ENCODE peak calls at places on chromosomes 6 and 20, in seven cellular contexts. T, R, A, W, O, Z and X are unnamed samples.

GRCh38 chr6:53239526-53239925 is 90.9 kb upstream of the GCM1 start:
- DNase-seq in T (no peak), R (no peak), A (no peak), W (no peak), O (no peak), Z (no peak), X (no peak)

GRCh38 chr6:7157752-7158616 is 50.2 kb downstream of the RREB1 start:
- DNase-seq in T (no peak), R (no peak), A (no peak), W (no peak), O (no peak), Z (no peak), X (no peak)

GRCh38 chr6:111555041-111555440 is 50.6 kb downstream of the TRAF3IP2 start:
- DNase-seq in T (no peak), R (no peak), A (no peak), W (no peak), O (no peak), Z (peak), X (no peak)

GRCh38 chr6:90274481-90275030 is 22.1 kb downstream of the BACH2 start:
- DNase-seq in T (no peak), R (peak), A (no peak), W (no peak), O (no peak), Z (no peak), X (no peak)

GRCh38 chr6:33632603-33633039 is 11.5 kb downstream of the ITPR3 start:
- DNase-seq in T (peak), R (peak), A (no peak), W (no peak), O (no peak), Z (no peak), X (no peak)

GRCh38 chr6:98657764-98658163 is 176.6 kb upstream of the POU3F2 start:
- DNase-seq in T (peak), R (peak), A (no peak), W (no peak), O (peak), Z (peak), X (peak)

GRCh38 chr6:3766219-3766618 is 14.7 kb upstream of the PXDC1 start:
- DNase-seq in T (no peak), R (no peak), A (no peak), W (no peak), O (peak), Z (no peak), X (peak)

GRCh38 chr6:168221497-168222079 is 98.0 kb downstream of the DACT2 start:
- DNase-seq in T (no peak), R (no peak), A (no peak), W (no peak), O (no peak), Z (no peak), X (no peak)

GRCh38 chr6:41175084-41175483 is 12.2 kb upstream of the TREM2 start:
- DNase-seq in T (no peak), R (no peak), A (no peak), W (no peak), O (no peak), Z (no peak), X (no peak)

GRCh38 chr6:32195902-32196681 is 3.6 kb upstream of the GPSM3 start:
- DNase-seq in T (peak), R (peak), A (peak), W (peak), O (no peak), Z (peak), X (peak)

GRCh38 chr20:24934716-24935115 is 14.4 kb upstream of the CST7 start:
- DNase-seq in T (no peak), R (no peak), A (no peak), W (no peak), O (no peak), Z (no peak), X (no peak)

GRCh38 chr20:5919634-5920544 is 30.4 kb downstream of the TRMT6 start:
- DNase-seq in T (peak), R (no peak), A (no peak), W (no peak), O (no peak), Z (peak), X (no peak)

GRCh38 chr6:73362869-73363536 is 545 bp downstream of the KHDC3L start:
- DNase-seq in T (no peak), R (no peak), A (no peak), W (no peak), O (no peak), Z (no peak), X (no peak)

GRCh38 chr6:167699141-167700036 is 127.3 kb upstream of the AFDN start:
- DNase-seq in T (peak), R (no peak), A (no peak), W (no peak), O (no peak), Z (peak), X (no peak)

GRCh38 chr6:137637161-137637560 is 143.0 kb upstream of the OLIG3 start:
- DNase-seq in T (peak), R (no peak), A (no peak), W (no peak), O (peak), Z (peak), X (peak)

GRCh38 chr6:163724196-163724595 is 309.7 kb downstream of the QKI start:
- DNase-seq in T (no peak), R (no peak), A (no peak), W (no peak), O (no peak), Z (no peak), X (no peak)

GRCh38 chr6:35139924-35140524 is 1.1 kb downstream of the TCP11 start:
- DNase-seq in T (peak), R (peak), A (no peak), W (no peak), O (peak), Z (peak), X (peak)

GRCh38 chr6:153484056-153484455 is 353.0 kb upstream of the RGS17 start:
- DNase-seq in T (no peak), R (peak), A (no peak), W (no peak), O (no peak), Z (no peak), X (no peak)

GRCh38 chr6:134035823-134036296 is 16.6 kb downstream of the SLC2A12 start:
- DNase-seq in T (peak), R (no peak), A (no peak), W (no peak), O (no peak), Z (peak), X (no peak)

GRCh38 chr6:130364224-130364780 is 1.5 kb upstream of the TMEM200A start:
- DNase-seq in T (no peak), R (no peak), A (no peak), W (no peak), O (no peak), Z (no peak), X (no peak)

GRCh38 chr6:139762587-139763031 is 388.2 kb upstream of the CITED2 start:
- DNase-seq in T (no peak), R (no peak), A (no peak), W (no peak), O (no peak), Z (no peak), X (peak)

GRCh38 chr6:126444874-126445273 is 105.0 kb downstream of the CENPW start:
- DNase-seq in T (peak), R (no peak), A (no peak), W (no peak), O (no peak), Z (peak), X (peak)

GRCh38 chr6:128492386-128492785 is 28.0 kb downstream of the PTPRK start:
- DNase-seq in T (no peak), R (no peak), A (peak), W (no peak), O (no peak), Z (peak), X (peak)

GRCh38 chr20:45098096-45098773 is 2.7 kb downstream of the KCNS1 start:
- DNase-seq in T (peak), R (peak), A (no peak), W (no peak), O (no peak), Z (peak), X (peak)

GRCh38 chr6:42468273-42468672 is 16.5 kb upstream of the TRERF1 start:
- DNase-seq in T (no peak), R (no peak), A (no peak), W (no peak), O (no peak), Z (no peak), X (no peak)

GRCh38 chr6:149094156-149094555 is 223.4 kb upstream of the TAB2 start:
- DNase-seq in T (peak), R (peak), A (no peak), W (no peak), O (no peak), Z (peak), X (no peak)

GRCh38 chr6:41718828-41719227 is 16.6 kb downstream of the TFEB start:
- DNase-seq in T (no peak), R (no peak), A (no peak), W (no peak), O (no peak), Z (no peak), X (no peak)

GRCh38 chr20:13857304-13857703 is 72.5 kb downstream of the NDUFAF5 start:
- DNase-seq in T (no peak), R (no peak), A (peak), W (no peak), O (no peak), Z (no peak), X (no peak)

GRCh38 chr6:140441256-140441655 is 1066.8 kb upstream of the CITED2 start:
- DNase-seq in T (peak), R (peak), A (no peak), W (no peak), O (no peak), Z (peak), X (peak)

GRCh38 chr20:51326241-51326819 is 216.2 kb downstream of the NFATC2 start:
- DNase-seq in T (peak), R (peak), A (no peak), W (no peak), O (no peak), Z (no peak), X (peak)

GRCh38 chr6:155706341-155706740 is 250.7 kb upstream of the NOX3 start:
- DNase-seq in T (peak), R (no peak), A (no peak), W (no peak), O (no peak), Z (no peak), X (no peak)

GRCh38 chr6:17098538-17098937 is 3.3 kb upstream of the STMND1 start:
- DNase-seq in T (no peak), R (no peak), A (no peak), W (no peak), O (no peak), Z (no peak), X (peak)

GRCh38 chr6:45327956-45328522 is at the start of gene RUNX2:
- DNase-seq in T (peak), R (no peak), A (no peak), W (no peak), O (peak), Z (peak), X (peak)
- H3K4me3 ChIP-seq in T (peak), R (no peak), A (no peak), W (peak), O (peak), Z (peak), X (no peak)

GRCh38 chr6:22231616-22232015 is 65.2 kb downstream of the PRL start:
- DNase-seq in T (no peak), R (no peak), A (no peak), W (no peak), O (no peak), Z (peak), X (no peak)
- H3K4me3 ChIP-seq in T (no peak), R (no peak), A (no peak), W (no peak), O (no peak), Z (no peak), X (no peak)

DNA sequence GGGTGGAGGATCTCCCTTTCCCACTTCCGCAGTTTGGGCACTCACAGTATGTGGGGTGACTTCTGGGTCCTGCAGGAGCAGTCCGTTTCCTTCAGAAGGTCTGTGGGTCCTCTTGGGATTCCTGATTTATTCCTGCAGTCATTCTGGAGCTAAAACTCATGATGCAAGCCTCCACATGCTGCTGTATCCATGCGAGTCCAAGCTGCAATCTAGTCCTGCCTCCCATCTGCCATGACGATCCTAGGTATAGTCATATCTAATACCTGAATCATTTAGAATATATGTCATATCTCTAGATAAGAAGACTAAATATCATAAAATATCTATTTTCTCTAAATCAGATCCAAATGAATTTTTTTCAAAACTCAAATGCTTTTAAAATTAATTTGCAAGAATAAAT is 103.4 kb upstream of the AHI1 start:
- DNase-seq in T (no peak), R (no peak), A (no peak), W (no peak), O (no peak), Z (no peak), X (no peak)
- H3K4me3 ChIP-seq in T (no peak), R (no peak), A (no peak), W (no peak), O (no peak), Z (no peak), X (no peak)

DNA sequence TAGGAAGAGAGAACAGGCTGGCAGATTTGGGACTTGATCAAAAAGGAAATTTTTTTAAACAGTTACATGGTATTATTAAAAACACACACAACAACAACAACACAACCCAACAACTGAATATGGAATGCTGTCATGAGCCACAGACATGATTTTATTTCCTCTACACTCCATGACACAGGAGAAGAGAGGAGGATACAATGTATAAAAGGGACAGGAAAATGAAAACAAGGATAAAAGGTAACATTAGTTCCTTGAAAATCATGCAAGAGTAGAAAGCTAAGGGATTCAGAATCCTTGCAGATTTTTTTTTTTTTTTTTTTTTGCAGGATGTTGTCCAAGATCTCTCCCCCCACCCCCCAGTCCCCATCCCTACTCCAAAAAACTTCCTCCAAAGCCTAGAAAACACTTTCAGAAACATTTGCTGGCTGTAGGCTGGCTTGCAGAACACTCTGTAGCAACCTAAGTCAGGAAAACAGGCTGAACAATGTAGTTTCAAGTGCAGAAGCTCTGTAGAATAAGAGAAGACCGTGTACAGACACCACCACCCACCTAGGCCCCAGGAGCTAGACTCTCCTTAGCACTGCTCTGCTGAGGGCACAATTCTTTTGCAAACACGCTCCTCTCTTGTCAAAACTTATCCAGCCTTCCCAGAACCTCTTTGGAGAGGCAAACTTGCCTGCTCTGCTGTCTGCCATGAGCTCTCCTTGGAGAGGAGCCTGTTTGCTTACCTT is 845 bp downstream of the ZMYND8 start:
- DNase-seq in T (peak), R (peak), A (no peak), W (no peak), O (no peak), Z (peak), X (no peak)
- H3K4me3 ChIP-seq in T (peak), R (peak), A (no peak), W (peak), O (peak), Z (peak), X (peak)